ENCODE peak calls at places on chromosomes 2 and 18, in five cellular contexts. I is BJ; H is CD8-positive, alpha-beta T cell; Z is breast epithelium; C is right atrium auricular region. A is an unnamed sample. For H3K36me3, the result is how much of the 10 kb centered on the place peaks cover.

GRCh38 chr2:174577967-174578589 is 19.5 kb downstream of the WIPF1 start:
- DNase-seq in I (no peak), H (peak), Z (no peak), C (no peak), A (no peak)

GRCh38 chr2:127410871-127411396 is 7.3 kb upstream of the PROC start:
- DNase-seq in I (peak), H (no peak), Z (no peak), C (no peak), A (no peak)

GRCh38 chr2:54446625-54447024 is 9.5 kb upstream of the SPTBN1 start:
- DNase-seq in I (no peak), H (no peak), Z (no peak), C (no peak), A (no peak)

GRCh38 chr18:23247363-23247762 is 112.1 kb downstream of the CABLES1 start:
- DNase-seq in I (no peak), H (no peak), Z (no peak), C (no peak), A (no peak)

GRCh38 chr2:10317646-10318045 is 14.9 kb downstream of the HPCAL1 start:
- DNase-seq in I (no peak), H (no peak), Z (no peak), C (no peak), A (no peak)

GRCh38 chr2:240911641-240912265 is 5.6 kb downstream of the CROCC2 start:
- DNase-seq in I (no peak), H (no peak), Z (no peak), C (no peak), A (no peak)

GRCh38 chr2:9008951-9009664 is 5.6 kb upstream of the MBOAT2 start:
- DNase-seq in I (no peak), H (no peak), Z (no peak), C (no peak), A (no peak)

GRCh38 chr18:11995445-11996189 is 14.3 kb downstream of the IMPA2 start:
- DNase-seq in I (no peak), H (peak), Z (no peak), C (peak), A (no peak)

GRCh38 chr2:3652896-3653625 is 4.9 kb upstream of the ALLC start:
- DNase-seq in I (no peak), H (no peak), Z (no peak), C (no peak), A (no peak)

GRCh38 chr2:10161961-10162441 is 39.5 kb downstream of the RRM2 start:
- DNase-seq in I (no peak), H (no peak), Z (no peak), C (no peak), A (no peak)

GRCh38 chr2:229642371-229642770 is 72.0 kb downstream of the DNER start:
- DNase-seq in I (no peak), H (no peak), Z (no peak), C (no peak), A (no peak)

GRCh38 chr18:44954256-44954655 is 273.6 kb downstream of the SETBP1 start:
- DNase-seq in I (no peak), H (no peak), Z (no peak), C (no peak), A (no peak)

GRCh38 chr18:57429607-57430165 is 5.5 kb upstream of the ONECUT2 start:
- DNase-seq in I (no peak), H (no peak), Z (no peak), C (no peak), A (no peak)

GRCh38 chr2:47089083-47089464 is 66.0 kb downstream of the STPG4 start:
- DNase-seq in I (no peak), H (no peak), Z (no peak), C (no peak), A (no peak)

GRCh38 chr2:174153757-174154680 is 94.3 kb downstream of the OLA1 start:
- DNase-seq in I (peak), H (no peak), Z (no peak), C (no peak), A (no peak)

GRCh38 chr2:105384861-105385260 is 14.0 kb downstream of the FHL2 start:
- DNase-seq in I (no peak), H (no peak), Z (no peak), C (no peak), A (no peak)

GRCh38 chr2:105383456-105383855 is 15.4 kb downstream of the FHL2 start:
- DNase-seq in I (no peak), H (no peak), Z (no peak), C (no peak), A (no peak)

GRCh38 chr2:105385703-105386540 is 12.9 kb downstream of the FHL2 start:
- DNase-seq in I (no peak), H (no peak), Z (no peak), C (no peak), A (no peak)

GRCh38 chr2:105382177-105382576 is 16.7 kb downstream of the FHL2 start:
- DNase-seq in I (no peak), H (no peak), Z (no peak), C (no peak), A (no peak)

DNA sequence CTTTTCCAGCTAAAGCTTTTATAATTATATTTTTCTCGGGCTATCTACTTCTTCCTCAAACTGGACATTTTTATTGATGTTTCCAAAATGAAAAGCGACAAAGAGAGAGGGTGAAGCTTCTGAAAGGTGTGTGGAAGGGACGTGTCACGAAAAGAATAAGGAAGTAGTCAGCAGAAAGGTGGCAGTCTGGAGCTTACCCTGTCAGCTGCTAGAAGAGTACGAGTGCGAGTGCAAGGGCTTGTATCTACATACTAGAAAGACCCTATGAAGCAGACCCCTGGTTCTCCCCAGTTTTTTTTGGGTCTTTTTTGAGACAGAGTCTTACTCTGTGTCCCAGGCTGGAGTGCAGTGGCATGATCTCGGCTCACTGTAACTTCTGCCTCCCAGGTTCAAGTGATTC is 14.6 kb downstream of the FHL2 start:
- DNase-seq in I (no peak), H (no peak), Z (no peak), C (no peak), A (no peak)
- H3K36me3 ChIP-seq in I (under half), H (under half), Z (under half), C (under half), A (under half)

DNA sequence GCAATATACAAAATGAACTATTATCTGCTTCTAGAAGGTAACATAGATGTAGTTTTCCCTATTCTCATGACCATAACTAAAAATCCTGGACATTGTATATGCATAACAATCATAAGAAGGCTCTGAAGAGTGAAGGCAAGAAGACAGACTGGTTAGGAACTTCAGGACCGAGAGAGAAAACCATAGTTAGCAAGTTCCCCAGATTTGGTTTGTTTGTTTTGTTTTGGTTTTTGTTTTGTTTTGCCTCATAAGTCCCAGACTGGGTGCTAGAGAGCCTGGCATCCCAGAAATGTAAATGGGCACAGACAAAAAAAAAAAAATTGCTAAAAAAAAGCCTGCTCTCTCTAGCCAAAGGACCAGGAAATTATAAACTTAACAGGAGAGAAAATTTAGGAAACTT is 192.2 kb upstream of the FBXO11 start:
- DNase-seq in I (no peak), H (no peak), Z (no peak), C (no peak), A (no peak)
- H3K36me3 ChIP-seq in I (under half), H (under half), Z (under half), C (under half), A (under half)

GRCh38 chr2:36500072-36500471 is 97.9 kb downstream of the FEZ2 start:
- DNase-seq in I (no peak), H (no peak), Z (no peak), C (no peak), A (no peak)
- H3K36me3 ChIP-seq in I (under half), H (under half), Z (under half), C (under half), A (under half)

GRCh38 chr2:216450346-216450745 is 38.1 kb downstream of the SMARCAL1 start:
- DNase-seq in I (no peak), H (no peak), Z (no peak), C (no peak), A (no peak)
- H3K36me3 ChIP-seq in I (under half), H (under half), Z (under half), C (half or more), A (under half)

GRCh38 chr2:96596596-96596995 is 41.5 kb downstream of the KANSL3 start:
- DNase-seq in I (no peak), H (no peak), Z (no peak), C (no peak), A (no peak)
- H3K36me3 ChIP-seq in I (under half), H (under half), Z (under half), C (half or more), A (under half)

GRCh38 chr2:71570951-71571460 is 117.6 kb downstream of the DYSF start:
- DNase-seq in I (no peak), H (no peak), Z (no peak), C (no peak), A (no peak)
- H3K36me3 ChIP-seq in I (under half), H (under half), Z (under half), C (under half), A (under half)

DNA sequence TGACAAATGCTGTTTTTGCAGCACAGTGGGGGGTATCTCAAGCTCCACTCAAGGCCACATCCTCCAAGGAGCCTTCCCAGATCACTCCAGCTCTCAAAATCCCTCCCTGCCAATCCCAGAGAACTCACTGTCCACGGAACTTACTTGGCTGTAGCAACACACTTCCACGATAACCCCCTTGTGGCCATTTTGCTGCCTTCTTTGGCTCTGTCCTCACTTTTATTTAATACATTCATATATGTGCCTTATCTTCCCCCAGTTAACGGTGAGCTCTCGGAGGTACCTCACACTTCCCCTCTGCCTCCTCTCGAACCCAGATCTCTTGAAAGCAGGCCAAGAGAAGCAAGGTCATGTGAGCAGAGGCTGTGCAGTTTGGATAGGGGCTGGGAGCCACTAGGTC is 122.3 kb downstream of the TNS1 start:
- DNase-seq in I (no peak), H (no peak), Z (no peak), C (no peak), A (no peak)
- H3K36me3 ChIP-seq in I (under half), H (under half), Z (under half), C (half or more), A (under half)